ENCODE peak calls at places on chromosomes 16 and 17, in nine cellular contexts. I, X, S, N, E, M, P, F and T are unnamed samples.

GRCh38 chr17:12438813-12439586 is 226.7 kb upstream of the MYOCD start:
- DNase-seq in I (no peak), X (no peak), S (no peak), N (no peak), E (no peak), M (no peak), P (no peak), F (no peak), T (no peak)

GRCh38 chr16:11557811-11558210 is 28.9 kb downstream of the LITAF start:
- DNase-seq in I (no peak), X (no peak), S (no peak), N (no peak), E (no peak), M (peak; percentile 75), P (no peak), F (no peak), T (no peak)

GRCh38 chr16:84635702-84636101 is 12.6 kb upstream of the KLHL36 start:
- DNase-seq in I (no peak), X (no peak), S (no peak), N (no peak), E (no peak), M (no peak), P (no peak), F (no peak), T (no peak)

GRCh38 chr17:76208120-76208519 is 32.2 kb downstream of the RNF157 start:
- DNase-seq in I (no peak), X (no peak), S (no peak), N (no peak), E (no peak), M (no peak), P (peak; percentile 63), F (no peak), T (no peak)

GRCh38 chr17:52181842-52182241 is 23.3 kb upstream of the CA10 start:
- DNase-seq in I (no peak), X (no peak), S (no peak), N (no peak), E (no peak), M (no peak), P (no peak), F (no peak), T (no peak)

GRCh38 chr17:1390422-1391367 is 9.3 kb downstream of the YWHAE start:
- DNase-seq in I (no peak), X (no peak), S (no peak), N (no peak), E (no peak), M (no peak), P (no peak), F (no peak), T (peak; percentile 12)

GRCh38 chr17:72119280-72119962 is 1.4 kb upstream of the SOX9 start:
- DNase-seq in I (no peak), X (no peak), S (no peak), N (no peak), E (no peak), M (no peak), P (no peak), F (no peak), T (no peak)

GRCh38 chr17:6393368-6393952 is 41.5 kb downstream of the AIPL1 start:
- DNase-seq in I (no peak), X (no peak), S (no peak), N (no peak), E (no peak), M (no peak), P (no peak), F (no peak), T (no peak)

GRCh38 chr16:2033057-2033911 is 6.6 kb downstream of the NHERF2 start:
- DNase-seq in I (no peak), X (no peak), S (peak; percentile 69), N (peak; percentile 61), E (peak; percentile 39), M (peak; percentile 85), P (no peak), F (no peak), T (no peak)

GRCh38 chr17:80254396-80255241 is 6.0 kb upstream of the RNF213 start:
- DNase-seq in I (peak; percentile 65), X (peak; percentile 53), S (peak; percentile 86), N (no peak), E (no peak), M (no peak), P (peak; percentile 86), F (peak; percentile 34), T (peak; percentile 77)

GRCh38 chr17:50637829-50638571 is 3.3 kb downstream of the ABCC3 start:
- DNase-seq in I (no peak), X (no peak), S (peak; percentile 43), N (no peak), E (no peak), M (no peak), P (no peak), F (no peak), T (no peak)

GRCh38 chr16:58620396-58620795 is 9.2 kb downstream of the CNOT1 start:
- DNase-seq in I (no peak), X (no peak), S (no peak), N (no peak), E (no peak), M (no peak), P (no peak), F (no peak), T (no peak)

GRCh38 chr17:1147664-1148063 is 32.1 kb downstream of the ABR start:
- DNase-seq in I (no peak), X (no peak), S (peak; percentile 74), N (peak; percentile 17), E (no peak), M (no peak), P (no peak), F (no peak), T (peak; percentile 86)

GRCh38 chr16:21701271-21701670 is 37.5 kb downstream of the OTOA start:
- DNase-seq in I (no peak), X (no peak), S (no peak), N (no peak), E (no peak), M (no peak), P (no peak), F (no peak), T (no peak)

GRCh38 chr17:564526-564925 is 150.1 kb downstream of the VPS53 start:
- DNase-seq in I (no peak), X (no peak), S (no peak), N (no peak), E (no peak), M (no peak), P (no peak), F (no peak), T (no peak)

GRCh38 chr16:88616320-88616719 is 22.1 kb upstream of the IL17C start:
- DNase-seq in I (no peak), X (no peak), S (peak; percentile 80), N (no peak), E (no peak), M (no peak), P (no peak), F (no peak), T (peak; percentile 87)

GRCh38 chr17:72423718-72424117 is 302.9 kb downstream of the SOX9 start:
- DNase-seq in I (no peak), X (no peak), S (no peak), N (no peak), E (no peak), M (no peak), P (no peak), F (no peak), T (no peak)

GRCh38 chr17:28398280-28398981 is 7.6 kb downstream of the SLC46A1 start:
- DNase-seq in I (no peak), X (no peak), S (no peak), N (no peak), E (no peak), M (no peak), P (no peak), F (no peak), T (no peak)

GRCh38 chr16:64773638-64774037 is 348.2 kb downstream of the CDH11 start:
- DNase-seq in I (no peak), X (no peak), S (no peak), N (no peak), E (no peak), M (no peak), P (no peak), F (no peak), T (no peak)

GRCh38 chr17:5055543-5055942 is 20.3 kb upstream of the SLC52A1 start:
- DNase-seq in I (no peak), X (no peak), S (peak; percentile 9), N (no peak), E (no peak), M (no peak), P (no peak), F (no peak), T (no peak)

GRCh38 chr17:17364338-17364667 is 61.1 kb downstream of the NT5M start:
- DNase-seq in I (no peak), X (no peak), S (no peak), N (no peak), E (no peak), M (no peak), P (no peak), F (no peak), T (no peak)

GRCh38 chr16:54816471-54816870 is 114.2 kb upstream of the IRX5 start:
- DNase-seq in I (no peak), X (no peak), S (no peak), N (no peak), E (no peak), M (no peak), P (no peak), F (no peak), T (no peak)

GRCh38 chr17:33220031-33220430 is 73.1 kb downstream of the ASIC2 start:
- DNase-seq in I (no peak), X (no peak), S (no peak), N (no peak), E (no peak), M (no peak), P (no peak), F (no peak), T (no peak)

GRCh38 chr16:49795513-49795912 is 60.4 kb downstream of the ZNF423 start:
- DNase-seq in I (no peak), X (no peak), S (no peak), N (no peak), E (no peak), M (no peak), P (no peak), F (no peak), T (no peak)

GRCh38 chr17:48062273-48062672 is 14.1 kb downstream of the NFE2L1 start:
- DNase-seq in I (no peak), X (no peak), S (no peak), N (no peak), E (no peak), M (no peak), P (no peak), F (no peak), T (no peak)

GRCh38 chr17:13362341-13363122 is 239.2 kb downstream of the HS3ST3A1 start:
- DNase-seq in I (no peak), X (no peak), S (no peak), N (no peak), E (no peak), M (no peak), P (no peak), F (no peak), T (no peak)

GRCh38 chr17:77542551-77543490 is 402.1 kb downstream of the SEC14L1 start:
- DNase-seq in I (peak; percentile 62), X (peak; percentile 29), S (peak; percentile 88), N (peak; percentile 73), E (peak; percentile 22), M (peak; percentile 82), P (peak; percentile 83), F (peak; percentile 15), T (peak; percentile 61)

GRCh38 chr17:29594441-29595090 is 1.6 kb downstream of the ANKRD13B start:
- DNase-seq in I (no peak), X (no peak), S (no peak), N (no peak), E (no peak), M (no peak), P (no peak), F (no peak), T (peak; percentile 7)

GRCh38 chr16:89484923-89485679 is 5.3 kb downstream of the ANKRD11 start:
- DNase-seq in I (peak; percentile 36), X (no peak), S (no peak), N (no peak), E (no peak), M (no peak), P (no peak), F (no peak), T (peak; percentile 54)

GRCh38 chr17:45332989-45333701 is 16.3 kb upstream of the MAP3K14 start:
- DNase-seq in I (no peak), X (no peak), S (no peak), N (no peak), E (no peak), M (no peak), P (peak; percentile 30), F (no peak), T (no peak)